ENCODE peak calls at places on chromosome 1, in six cellular contexts. P, C, Q, A, J and X are unnamed samples.

GRCh38 chr1:179812501-179813292 is 64.9 kb downstream of the TOR1AIP2 start:
- DNase-seq in P (no peak), C (peak), Q (peak), A (no peak), J (no peak), X (no peak)

GRCh38 chr1:236604218-236605029 is at the start of gene HEATR1:
- DNase-seq in P (peak), C (peak), Q (peak), A (peak), J (peak), X (peak)

GRCh38 chr1:2334883-2335534 is 56.3 kb downstream of the MORN1 start:
- DNase-seq in P (no peak), C (no peak), Q (no peak), A (no peak), J (peak), X (no peak)

GRCh38 chr1:154557939-154558609 is 388 bp downstream of the UBE2Q1 start:
- DNase-seq in P (peak), C (peak), Q (peak), A (peak), J (no peak), X (no peak)

GRCh38 chr1:111851552-111851951 is 95.9 kb downstream of the DDX20 start:
- DNase-seq in P (no peak), C (no peak), Q (no peak), A (peak), J (no peak), X (no peak)

GRCh38 chr1:78281580-78281979 is 209.2 kb upstream of the PTGFR start:
- DNase-seq in P (no peak), C (no peak), Q (no peak), A (no peak), J (no peak), X (no peak)

GRCh38 chr1:233735847-233736246 is 121.9 kb downstream of the KCNK1 start:
- DNase-seq in P (no peak), C (no peak), Q (no peak), A (no peak), J (peak), X (no peak)

GRCh38 chr1:51234721-51235425 is 1.2 kb upstream of the RNF11 start:
- DNase-seq in P (peak), C (peak), Q (peak), A (peak), J (peak), X (no peak)

GRCh38 chr1:240693844-240694243 is 81.9 kb upstream of the GREM2 start:
- DNase-seq in P (no peak), C (no peak), Q (no peak), A (no peak), J (no peak), X (no peak)

DNA sequence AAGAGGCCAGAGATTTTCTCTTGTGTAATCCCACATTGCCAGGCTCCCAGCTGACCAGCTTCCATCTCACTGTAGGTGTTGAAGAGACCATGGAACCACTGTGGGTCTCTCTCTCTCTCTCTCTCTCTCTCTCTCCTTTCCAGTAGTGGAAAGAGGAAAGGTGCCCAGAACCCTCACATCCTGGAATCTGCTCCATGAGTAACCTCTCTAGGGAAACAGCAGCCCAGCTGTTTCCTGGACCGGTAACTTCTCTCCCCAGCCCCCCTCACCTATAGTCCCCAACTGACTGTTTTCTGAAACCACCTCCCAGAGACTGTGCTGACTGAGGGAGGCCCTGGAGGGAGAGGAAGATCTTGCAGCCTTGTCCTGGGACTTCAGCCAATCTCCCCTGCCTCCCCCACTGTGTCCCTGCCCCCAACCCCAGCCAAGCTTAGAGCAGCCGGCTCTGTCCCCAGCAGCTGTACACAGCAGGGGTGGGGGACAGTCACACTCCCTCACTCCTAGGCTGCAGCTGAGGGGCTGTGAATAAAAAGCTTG is 20.6 kb upstream of the SLC45A3 start:
- DNase-seq in P (no peak), C (no peak), Q (peak), A (peak), J (no peak), X (no peak)
- H3K4me3 ChIP-seq in P (no peak), C (no peak), Q (no peak), A (no peak), J (no peak), X (no peak)

GRCh38 chr1:9197186-9198099 is 37.1 kb upstream of the H6PD start:
- DNase-seq in P (no peak), C (peak), Q (no peak), A (no peak), J (no peak), X (no peak)
- H3K4me3 ChIP-seq in P (no peak), C (no peak), Q (no peak), A (no peak), J (no peak), X (no peak)

DNA sequence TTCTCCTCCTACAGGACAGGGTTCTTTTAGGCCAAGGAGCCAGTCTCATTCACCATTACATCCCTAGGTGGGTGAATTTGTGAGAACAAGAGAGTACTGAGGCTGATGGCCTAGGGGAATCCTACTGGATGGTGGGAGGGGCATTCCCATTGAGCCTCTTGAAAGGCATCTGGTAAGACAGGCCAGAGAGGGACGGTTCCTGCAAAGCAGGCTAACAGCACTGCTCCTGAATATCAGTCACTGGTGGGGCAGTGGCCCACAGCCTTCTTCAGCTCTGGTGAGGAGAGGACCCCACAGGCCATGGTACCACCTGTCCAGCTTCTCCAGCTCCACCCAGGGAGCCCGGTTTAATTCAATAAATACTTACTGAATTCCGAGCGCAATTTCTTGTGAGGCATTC is 125.9 kb upstream of the EDN2 start:
- DNase-seq in P (no peak), C (no peak), Q (no peak), A (no peak), J (no peak), X (no peak)
- H3K4me3 ChIP-seq in P (no peak), C (no peak), Q (no peak), A (no peak), J (no peak), X (no peak)

GRCh38 chr1:229430761-229431269 is 3.1 kb downstream of the ACTA1 start:
- DNase-seq in P (peak), C (peak), Q (peak), A (peak), J (no peak), X (no peak)
- H3K4me3 ChIP-seq in P (no peak), C (no peak), Q (no peak), A (no peak), J (no peak), X (peak)

GRCh38 chr1:55040953-55041494 is 1.7 kb downstream of the PCSK9 start:
- DNase-seq in P (no peak), C (peak), Q (no peak), A (no peak), J (no peak), X (no peak)

GRCh38 chr1:55040083-55040952 is 970 bp downstream of the PCSK9 start:
- DNase-seq in P (peak), C (peak), Q (no peak), A (no peak), J (no peak), X (no peak)

GRCh38 chr1:55038552-55038838 is 853 bp upstream of the PCSK9 start:
- DNase-seq in P (no peak), C (no peak), Q (no peak), A (no peak), J (no peak), X (no peak)

GRCh38 chr1:55038974-55039341 is 390 bp upstream of the PCSK9 start:
- DNase-seq in P (no peak), C (peak), Q (no peak), A (no peak), J (no peak), X (no peak)

GRCh38 chr1:55039342-55040082 is at the start of gene PCSK9:
- DNase-seq in P (peak), C (peak), Q (peak), A (no peak), J (peak), X (no peak)
- H3K4me3 ChIP-seq in P (peak), C (no peak), Q (peak), A (no peak), J (peak), X (no peak)

GRCh38 chr1:161199506-161200119 is 759 bp upstream of the ADAMTS4 start:
- DNase-seq in P (no peak), C (peak), Q (peak), A (peak), J (no peak), X (no peak)
- H3K4me3 ChIP-seq in P (no peak), C (no peak), Q (no peak), A (no peak), J (no peak), X (no peak)

GRCh38 chr1:152034654-152035405 is 2.0 kb downstream of the S100A11 start:
- DNase-seq in P (peak), C (no peak), Q (peak), A (peak), J (peak), X (peak)

GRCh38 chr1:152035406-152036315 is 1.1 kb downstream of the S100A11 start:
- DNase-seq in P (no peak), C (no peak), Q (peak), A (no peak), J (peak), X (no peak)

GRCh38 chr1:152037920-152038658 is 1.3 kb upstream of the S100A11 start:
- DNase-seq in P (no peak), C (no peak), Q (peak), A (no peak), J (no peak), X (no peak)

GRCh38 chr1:152036316-152037216 is at the start of gene S100A11:
- DNase-seq in P (peak), C (peak), Q (peak), A (peak), J (peak), X (no peak)

DNA sequence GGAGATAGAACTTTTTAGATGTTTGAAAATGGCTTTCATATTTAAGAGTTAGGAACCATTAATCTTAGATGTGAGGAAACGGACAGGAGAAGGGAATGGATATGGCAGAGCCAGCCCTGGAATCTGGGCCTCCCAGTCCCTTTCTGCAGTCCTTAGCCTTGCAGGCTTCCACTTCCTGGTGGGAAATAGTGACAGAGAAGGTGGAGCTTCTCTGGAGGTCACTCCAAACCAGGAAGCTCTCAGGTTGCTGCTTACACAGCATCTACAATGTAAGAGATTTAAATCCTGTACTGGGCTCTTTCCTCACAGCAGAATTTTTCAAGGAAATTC is 2.5 kb downstream of the S100A11 start:
- DNase-seq in P (peak), C (no peak), Q (no peak), A (no peak), J (no peak), X (no peak)
- H3K4me3 ChIP-seq in P (no peak), C (no peak), Q (peak), A (peak), J (peak), X (no peak)